ENCODE peak calls at places on chromosomes 16 and 17, in six cellular contexts. A, C, D, L, H and N are unnamed samples.

GRCh38 chr16:81818514-81819304 is 39.6 kb downstream of the PLCG2 start:
- DNase-seq in A (no peak), C (no peak), D (no peak), L (no peak), H (no peak), N (no peak)

GRCh38 chr16:703406-703805 is 2.2 kb downstream of the FBXL16 start:
- DNase-seq in A (no peak), C (no peak), D (no peak), L (no peak), H (no peak), N (no peak)

GRCh38 chr17:34312080-34312479 is 7.2 kb upstream of the CCL8 start:
- DNase-seq in A (no peak), C (no peak), D (no peak), L (peak), H (no peak), N (no peak)

GRCh38 chr17:32546031-32546444 is 59.2 kb downstream of the CDK5R1 start:
- DNase-seq in A (no peak), C (no peak), D (no peak), L (no peak), H (no peak), N (peak)

GRCh38 chr16:69469807-69470561 is 45.6 kb downstream of the CYB5B start:
- DNase-seq in A (no peak), C (no peak), D (no peak), L (no peak), H (no peak), N (no peak)

GRCh38 chr17:28008526-28008925 is 34.0 kb upstream of the NLK start:
- DNase-seq in A (peak), C (no peak), D (peak), L (peak), H (no peak), N (peak)

GRCh38 chr17:67534941-67535340 is 157.9 kb downstream of the PITPNC1 start:
- DNase-seq in A (no peak), C (no peak), D (no peak), L (no peak), H (no peak), N (no peak)

GRCh38 chr17:76384222-76384986 is at the start of gene SPHK1:
- DNase-seq in A (peak), C (peak), D (peak), L (peak), H (no peak), N (no peak)

GRCh38 chr17:4940625-4941021 is 555 bp downstream of the RNF167 start:
- DNase-seq in A (no peak), C (no peak), D (no peak), L (no peak), H (no peak), N (no peak)

GRCh38 chr17:16459850-16460550 is 32.0 kb downstream of the LRRC75A start:
- DNase-seq in A (no peak), C (no peak), D (no peak), L (no peak), H (no peak), N (no peak)

GRCh38 chr16:71513302-71513701 is 12.9 kb upstream of the CHST4 start:
- DNase-seq in A (no peak), C (no peak), D (no peak), L (no peak), H (no peak), N (no peak)

GRCh38 chr16:85412911-85413520 is 200.1 kb upstream of the GSE1 start:
- DNase-seq in A (no peak), C (no peak), D (peak), L (no peak), H (no peak), N (no peak)

GRCh38 chr17:82849076-82849945 is 9.5 kb upstream of the ZNF750 start:
- DNase-seq in A (no peak), C (no peak), D (no peak), L (no peak), H (no peak), N (no peak)

GRCh38 chr17:4657678-4658077 is 16.2 kb upstream of the ALOX15 start:
- DNase-seq in A (no peak), C (no peak), D (no peak), L (no peak), H (no peak), N (no peak)

GRCh38 chr17:29048440-29049360 is 5.8 kb downstream of the PIPOX start:
- DNase-seq in A (no peak), C (no peak), D (no peak), L (no peak), H (no peak), N (no peak)

GRCh38 chr17:50079334-50080095 is 15.6 kb upstream of the PDK2 start:
- DNase-seq in A (no peak), C (no peak), D (no peak), L (peak), H (no peak), N (no peak)

GRCh38 chr16:8853611-8854010 is 15.2 kb downstream of the CARHSP1 start:
- DNase-seq in A (no peak), C (no peak), D (peak), L (no peak), H (no peak), N (no peak)

GRCh38 chr16:30113031-30113710 is at the start of gene GDPD3:
- DNase-seq in A (no peak), C (no peak), D (no peak), L (peak), H (peak), N (no peak)

GRCh38 chr17:16085066-16085699 is 85.6 kb downstream of the TTC19 start:
- DNase-seq in A (no peak), C (peak), D (no peak), L (peak), H (no peak), N (no peak)

GRCh38 chr16:78768226-78768625 is 668.8 kb downstream of the WWOX start:
- DNase-seq in A (no peak), C (no peak), D (no peak), L (no peak), H (no peak), N (no peak)

GRCh38 chr17:40598021-40598927 is 33.0 kb upstream of the CCR7 start:
- DNase-seq in A (no peak), C (no peak), D (no peak), L (peak), H (no peak), N (no peak)

GRCh38 chr16:2514333-2515179 is 804 bp downstream of the ATP6V0C start:
- DNase-seq in A (no peak), C (no peak), D (peak), L (no peak), H (no peak), N (no peak)

GRCh38 chr17:385195-385835 is 32.7 kb upstream of the RPH3AL start:
- DNase-seq in A (no peak), C (no peak), D (peak), L (no peak), H (peak), N (no peak)

GRCh38 chr16:76885776-76886175 is 305.2 kb upstream of the MON1B start:
- DNase-seq in A (no peak), C (no peak), D (no peak), L (no peak), H (no peak), N (no peak)

GRCh38 chr17:71396711-71397110 is 724.1 kb upstream of the SOX9 start:
- DNase-seq in A (no peak), C (no peak), D (no peak), L (no peak), H (no peak), N (no peak)

GRCh38 chr16:88754912-88755744 is 29.9 kb downstream of the PIEZO1 start:
- DNase-seq in A (peak), C (peak), D (no peak), L (peak), H (no peak), N (no peak)

GRCh38 chr16:88739975-88740726 is 33.8 kb downstream of the CTU2 start:
- DNase-seq in A (no peak), C (no peak), D (no peak), L (no peak), H (no peak), N (no peak)

GRCh38 chr17:45722161-45722560 is 62.0 kb upstream of the CRHR1 start:
- DNase-seq in A (no peak), C (no peak), D (no peak), L (peak), H (no peak), N (peak)

GRCh38 chr17:44995602-44996001 is 27.5 kb upstream of the C1QL1 start:
- DNase-seq in A (no peak), C (no peak), D (no peak), L (no peak), H (no peak), N (no peak)

GRCh38 chr17:45757431-45758218 is 26.5 kb upstream of the CRHR1 start:
- DNase-seq in A (no peak), C (no peak), D (no peak), L (no peak), H (no peak), N (no peak)

GRCh38 chr17:45115871-45116270 is 16.4 kb downstream of the PLCD3 start:
- DNase-seq in A (no peak), C (no peak), D (no peak), L (no peak), H (no peak), N (no peak)